ENCODE peak calls at places on chromosomes 4 and X, in ten cellular contexts. One of them, this sample, is unnamed.

GRCh38 chr4:150664935-150665334 is 83.0 kb downstream of the MAB21L2 start:
- DNase-seq in GM23248: peak; percentile 14
- DNase-seq in mucosa of descending colon: no peak
- DNase-seq in KBM-7: no peak
- DNase-seq in KG1: no peak
- DNase-seq in H9: no peak
- DNase-seq in COR-L47: no peak
- DNase-seq in lower lobe of right lung: no peak
- DNase-seq in HTR-8/SVneo: peak; percentile 6
- DNase-seq in B cell: no peak
- DNase-seq in this sample: peak; percentile 59

GRCh38 chr4:180335571-180335970 is 1907.6 kb upstream of the TENM3 start:
- DNase-seq in GM23248: no peak
- DNase-seq in mucosa of descending colon: no peak
- DNase-seq in KBM-7: no peak
- DNase-seq in KG1: no peak
- DNase-seq in H9: no peak
- DNase-seq in COR-L47: no peak
- DNase-seq in lower lobe of right lung: no peak
- DNase-seq in HTR-8/SVneo: no peak
- DNase-seq in B cell: no peak
- DNase-seq in this sample: no peak

GRCh38 chr4:53132117-53132889 is 233.6 kb downstream of the SCFD2 start:
- DNase-seq in GM23248: peak; percentile 26
- DNase-seq in mucosa of descending colon: no peak
- DNase-seq in KBM-7: no peak
- DNase-seq in KG1: no peak
- DNase-seq in H9: no peak
- DNase-seq in COR-L47: no peak
- DNase-seq in lower lobe of right lung: no peak
- DNase-seq in HTR-8/SVneo: no peak
- DNase-seq in B cell: no peak
- DNase-seq in this sample: no peak

GRCh38 chrX:41734530-41734929 is 10.5 kb downstream of the GPR82 start:
- DNase-seq in GM23248: peak; percentile 36
- DNase-seq in mucosa of descending colon: no peak
- DNase-seq in KBM-7: peak; percentile 63
- DNase-seq in KG1: no peak
- DNase-seq in H9: no peak
- DNase-seq in COR-L47: no peak
- DNase-seq in lower lobe of right lung: no peak
- DNase-seq in HTR-8/SVneo: peak; percentile 3
- DNase-seq in B cell: no peak
- DNase-seq in this sample: peak; percentile 19

GRCh38 chr4:175970072-175970471 is 95.6 kb upstream of the WDR17 start:
- DNase-seq in GM23248: no peak
- DNase-seq in mucosa of descending colon: no peak
- DNase-seq in KBM-7: no peak
- DNase-seq in KG1: no peak
- DNase-seq in H9: no peak
- DNase-seq in COR-L47: no peak
- DNase-seq in lower lobe of right lung: no peak
- DNase-seq in HTR-8/SVneo: no peak
- DNase-seq in B cell: no peak
- DNase-seq in this sample: no peak

GRCh38 chr4:2898001-2898400 is 54.4 kb downstream of the ADD1 start:
- DNase-seq in GM23248: no peak
- DNase-seq in mucosa of descending colon: no peak
- DNase-seq in KBM-7: no peak
- DNase-seq in KG1: no peak
- DNase-seq in H9: no peak
- DNase-seq in COR-L47: no peak
- DNase-seq in lower lobe of right lung: no peak
- DNase-seq in HTR-8/SVneo: no peak
- DNase-seq in B cell: no peak
- DNase-seq in this sample: no peak

GRCh38 chr4:169014581-169014980 is 4.5 kb upstream of the CBR4 start:
- DNase-seq in GM23248: peak; percentile 55
- DNase-seq in mucosa of descending colon: no peak
- DNase-seq in KBM-7: no peak
- DNase-seq in KG1: no peak
- DNase-seq in H9: no peak
- DNase-seq in COR-L47: no peak
- DNase-seq in lower lobe of right lung: no peak
- DNase-seq in HTR-8/SVneo: no peak
- DNase-seq in B cell: no peak
- DNase-seq in this sample: no peak

GRCh38 chrX:42289492-42290385 is 366.4 kb upstream of the CASK start:
- DNase-seq in GM23248: no peak
- DNase-seq in mucosa of descending colon: no peak
- DNase-seq in KBM-7: no peak
- DNase-seq in KG1: no peak
- DNase-seq in H9: no peak
- DNase-seq in COR-L47: no peak
- DNase-seq in lower lobe of right lung: no peak
- DNase-seq in HTR-8/SVneo: no peak
- DNase-seq in B cell: no peak
- DNase-seq in this sample: no peak

GRCh38 chr4:171880136-171880535 is 66.9 kb downstream of the GALNTL6 start:
- DNase-seq in GM23248: peak; percentile 28
- DNase-seq in mucosa of descending colon: no peak
- DNase-seq in KBM-7: no peak
- DNase-seq in KG1: no peak
- DNase-seq in H9: no peak
- DNase-seq in COR-L47: no peak
- DNase-seq in lower lobe of right lung: no peak
- DNase-seq in HTR-8/SVneo: peak; percentile 59
- DNase-seq in B cell: no peak
- DNase-seq in this sample: peak; percentile 14

GRCh38 chr4:78320353-78320935 is 231.1 kb upstream of the ANXA3 start:
- DNase-seq in GM23248: no peak
- DNase-seq in mucosa of descending colon: no peak
- DNase-seq in KBM-7: peak; percentile 80
- DNase-seq in KG1: peak; percentile 68
- DNase-seq in H9: no peak
- DNase-seq in COR-L47: no peak
- DNase-seq in lower lobe of right lung: no peak
- DNase-seq in HTR-8/SVneo: no peak
- DNase-seq in B cell: no peak
- DNase-seq in this sample: no peak

GRCh38 chr4:48904101-48904500 is 2.5 kb downstream of the OCIAD2 start:
- DNase-seq in GM23248: no peak
- DNase-seq in mucosa of descending colon: no peak
- DNase-seq in KBM-7: no peak
- DNase-seq in KG1: no peak
- DNase-seq in H9: no peak
- DNase-seq in COR-L47: no peak
- DNase-seq in lower lobe of right lung: no peak
- DNase-seq in HTR-8/SVneo: no peak
- DNase-seq in B cell: no peak
- DNase-seq in this sample: no peak

GRCh38 chrX:154401045-154401799 is 3.0 kb downstream of the RPL10 start:
- DNase-seq in GM23248: no peak
- DNase-seq in mucosa of descending colon: no peak
- DNase-seq in KBM-7: peak; percentile 66
- DNase-seq in KG1: no peak
- DNase-seq in H9: peak; percentile 66
- DNase-seq in COR-L47: no peak
- DNase-seq in lower lobe of right lung: no peak
- DNase-seq in HTR-8/SVneo: no peak
- DNase-seq in B cell: no peak
- DNase-seq in this sample: no peak

GRCh38 chr4:41432219-41432618 is 105.7 kb upstream of the LIMCH1 start:
- DNase-seq in GM23248: no peak
- DNase-seq in mucosa of descending colon: no peak
- DNase-seq in KBM-7: no peak
- DNase-seq in KG1: no peak
- DNase-seq in H9: no peak
- DNase-seq in COR-L47: no peak
- DNase-seq in lower lobe of right lung: no peak
- DNase-seq in HTR-8/SVneo: no peak
- DNase-seq in B cell: no peak
- DNase-seq in this sample: no peak

GRCh38 chr4:161583549-161583948 is 580.3 kb downstream of the FSTL5 start:
- DNase-seq in GM23248: no peak
- DNase-seq in mucosa of descending colon: no peak
- DNase-seq in KBM-7: no peak
- DNase-seq in KG1: no peak
- DNase-seq in H9: no peak
- DNase-seq in COR-L47: no peak
- DNase-seq in lower lobe of right lung: no peak
- DNase-seq in HTR-8/SVneo: no peak
- DNase-seq in B cell: no peak
- DNase-seq in this sample: no peak

GRCh38 chr4:48372272-48372671 is 30.9 kb downstream of the SLAIN2 start:
- DNase-seq in GM23248: no peak
- DNase-seq in mucosa of descending colon: no peak
- DNase-seq in KBM-7: no peak
- DNase-seq in KG1: no peak
- DNase-seq in H9: no peak
- DNase-seq in COR-L47: no peak
- DNase-seq in lower lobe of right lung: no peak
- DNase-seq in HTR-8/SVneo: no peak
- DNase-seq in B cell: no peak
- DNase-seq in this sample: no peak

GRCh38 chr4:188246488-188246887 is 107.2 kb downstream of the TRIML1 start:
- DNase-seq in GM23248: no peak
- DNase-seq in mucosa of descending colon: no peak
- DNase-seq in KBM-7: no peak
- DNase-seq in KG1: no peak
- DNase-seq in H9: no peak
- DNase-seq in COR-L47: no peak
- DNase-seq in lower lobe of right lung: no peak
- DNase-seq in HTR-8/SVneo: no peak
- DNase-seq in B cell: no peak
- DNase-seq in this sample: no peak

GRCh38 chr4:138392751-138393308 is 150.7 kb upstream of the SLC7A11 start:
- DNase-seq in GM23248: no peak
- DNase-seq in mucosa of descending colon: no peak
- DNase-seq in KBM-7: peak; percentile 20
- DNase-seq in KG1: no peak
- DNase-seq in H9: no peak
- DNase-seq in COR-L47: no peak
- DNase-seq in lower lobe of right lung: no peak
- DNase-seq in HTR-8/SVneo: no peak
- DNase-seq in B cell: no peak
- DNase-seq in this sample: no peak

GRCh38 chr4:139922625-139923024 is 231.4 kb downstream of the MAML3 start:
- DNase-seq in GM23248: peak; percentile 79
- DNase-seq in mucosa of descending colon: no peak
- DNase-seq in KBM-7: no peak
- DNase-seq in KG1: no peak
- DNase-seq in H9: no peak
- DNase-seq in COR-L47: peak; percentile 59
- DNase-seq in lower lobe of right lung: no peak
- DNase-seq in HTR-8/SVneo: no peak
- DNase-seq in B cell: no peak
- DNase-seq in this sample: peak; percentile 71

GRCh38 chr4:53714377-53715140 is 123.3 kb upstream of the LNX1 start:
- DNase-seq in GM23248: peak; percentile 82
- DNase-seq in mucosa of descending colon: no peak
- DNase-seq in KBM-7: no peak
- DNase-seq in KG1: no peak
- DNase-seq in H9: no peak
- DNase-seq in COR-L47: no peak
- DNase-seq in lower lobe of right lung: no peak
- DNase-seq in HTR-8/SVneo: no peak
- DNase-seq in B cell: no peak
- DNase-seq in this sample: no peak

GRCh38 chr4:1215347-1216075 is 33.4 kb downstream of the CTBP1 start:
- DNase-seq in GM23248: no peak
- DNase-seq in mucosa of descending colon: peak; percentile 45
- DNase-seq in KBM-7: no peak
- DNase-seq in KG1: no peak
- DNase-seq in H9: no peak
- DNase-seq in COR-L47: no peak
- DNase-seq in lower lobe of right lung: no peak
- DNase-seq in HTR-8/SVneo: no peak
- DNase-seq in B cell: no peak
- DNase-seq in this sample: no peak

GRCh38 chr4:23680616-23681518 is 209.0 kb downstream of the PPARGC1A start:
- DNase-seq in GM23248: peak; percentile 13
- DNase-seq in mucosa of descending colon: no peak
- DNase-seq in KBM-7: peak; percentile 3
- DNase-seq in KG1: no peak
- DNase-seq in H9: no peak
- DNase-seq in COR-L47: no peak
- DNase-seq in lower lobe of right lung: no peak
- DNase-seq in HTR-8/SVneo: no peak
- DNase-seq in B cell: no peak
- DNase-seq in this sample: no peak

GRCh38 chr4:75858721-75859120 is 43.5 kb downstream of the PPEF2 start:
- DNase-seq in GM23248: no peak
- DNase-seq in mucosa of descending colon: no peak
- DNase-seq in KBM-7: no peak
- DNase-seq in KG1: no peak
- DNase-seq in H9: no peak
- DNase-seq in COR-L47: no peak
- DNase-seq in lower lobe of right lung: no peak
- DNase-seq in HTR-8/SVneo: no peak
- DNase-seq in B cell: no peak
- DNase-seq in this sample: no peak

GRCh38 chr4:108113229-108113628 is 55.5 kb downstream of the LEF1 start:
- DNase-seq in GM23248: no peak
- DNase-seq in mucosa of descending colon: no peak
- DNase-seq in KBM-7: no peak
- DNase-seq in KG1: no peak
- DNase-seq in H9: no peak
- DNase-seq in COR-L47: no peak
- DNase-seq in lower lobe of right lung: no peak
- DNase-seq in HTR-8/SVneo: no peak
- DNase-seq in B cell: no peak
- DNase-seq in this sample: no peak

GRCh38 chr4:82648356-82648755 is 86.6 kb upstream of the TMEM150C start:
- DNase-seq in GM23248: peak; percentile 35
- DNase-seq in mucosa of descending colon: no peak
- DNase-seq in KBM-7: no peak
- DNase-seq in KG1: no peak
- DNase-seq in H9: no peak
- DNase-seq in COR-L47: no peak
- DNase-seq in lower lobe of right lung: no peak
- DNase-seq in HTR-8/SVneo: no peak
- DNase-seq in B cell: no peak
- DNase-seq in this sample: no peak

GRCh38 chr4:5036239-5036638 is 15.0 kb upstream of the STK32B start:
- DNase-seq in GM23248: peak; percentile 79
- DNase-seq in mucosa of descending colon: no peak
- DNase-seq in KBM-7: peak; percentile 69
- DNase-seq in KG1: peak; percentile 30
- DNase-seq in H9: no peak
- DNase-seq in COR-L47: no peak
- DNase-seq in lower lobe of right lung: no peak
- DNase-seq in HTR-8/SVneo: no peak
- DNase-seq in B cell: no peak
- DNase-seq in this sample: no peak

GRCh38 chrX:24838624-24839023 is 144.9 kb downstream of the POLA1 start:
- DNase-seq in GM23248: peak; percentile 27
- DNase-seq in mucosa of descending colon: no peak
- DNase-seq in KBM-7: peak; percentile 63
- DNase-seq in KG1: peak; percentile 3
- DNase-seq in H9: no peak
- DNase-seq in COR-L47: peak; percentile 1
- DNase-seq in lower lobe of right lung: no peak
- DNase-seq in HTR-8/SVneo: peak; percentile 14
- DNase-seq in B cell: no peak
- DNase-seq in this sample: peak; percentile 51

GRCh38 chr4:147349199-147349598 is 131.7 kb upstream of the EDNRA start:
- DNase-seq in GM23248: no peak
- DNase-seq in mucosa of descending colon: no peak
- DNase-seq in KBM-7: no peak
- DNase-seq in KG1: no peak
- DNase-seq in H9: no peak
- DNase-seq in COR-L47: no peak
- DNase-seq in lower lobe of right lung: no peak
- DNase-seq in HTR-8/SVneo: no peak
- DNase-seq in B cell: no peak
- DNase-seq in this sample: no peak

GRCh38 chr4:163332526-163333405 is at the start of gene NPY1R:
- DNase-seq in GM23248: peak; percentile 87
- DNase-seq in mucosa of descending colon: peak; percentile 81
- DNase-seq in KBM-7: peak; percentile 77
- DNase-seq in KG1: no peak
- DNase-seq in H9: peak; percentile 87
- DNase-seq in COR-L47: peak; percentile 25
- DNase-seq in lower lobe of right lung: peak; percentile 67
- DNase-seq in HTR-8/SVneo: peak; percentile 69
- DNase-seq in B cell: peak; percentile 42
- DNase-seq in this sample: peak; percentile 87

This sample was measured in dermis blood vessel endothelial cell.